ENCODE peak calls at places on chromosomes 16 and 17, in five cellular contexts. G is WTC11, Y is A549, U is K562, A is HepG2. P is an unnamed sample.

GRCh38 chr16:87822571-87822970 is 46.7 kb downstream of the SLC7A5 start:
- DNase-seq in A (no peak), G (no peak), Y (no peak), U (no peak), P (no peak)

GRCh38 chr17:72421128-72422092 is 300.6 kb downstream of the SOX9 start:
- DNase-seq in Y (peak; percentile 99), G (no peak), A (peak; percentile 99), U (peak; percentile 3), P (peak; percentile 94)

GRCh38 chr16:87461466-87461975 is 31.3 kb downstream of the ZCCHC14 start:
- DNase-seq in Y (peak; percentile 94), G (peak; percentile 94), A (peak; percentile 97), U (peak; percentile 96), P (no peak)

GRCh38 chr16:31441956-31442355 is 633 bp downstream of the ZNF843 start:
- DNase-seq in Y (no peak), A (no peak), G (no peak), U (no peak), P (no peak)

GRCh38 chr16:32116080-32116479 is 137.0 kb upstream of the TP53TG3D start:
- DNase-seq in G (no peak), Y (no peak), A (no peak), U (peak; percentile 12), P (no peak)

GRCh38 chr17:49285716-49286115 is 55.1 kb upstream of the PHOSPHO1 start:
- DNase-seq in Y (no peak), G (no peak), A (no peak), U (no peak), P (no peak)

GRCh38 chr17:78669975-78670518 is 92.9 kb upstream of the DNAH17 start:
- DNase-seq in U (no peak), G (no peak), A (no peak), Y (no peak), P (no peak)

GRCh38 chr16:11379420-11379819 is 34.2 kb downstream of the RMI2 start:
- DNase-seq in A (no peak), G (no peak), Y (no peak), U (no peak), P (peak; percentile 71)

GRCh38 chr17:30954046-30954805 is 16.6 kb upstream of the RNF135 start:
- DNase-seq in A (no peak), U (peak; percentile 17), G (no peak), Y (no peak), P (no peak)

GRCh38 chr16:2484898-2485508 is 10.1 kb downstream of the TBC1D24 start:
- DNase-seq in G (no peak), Y (no peak), U (peak; percentile 85), A (peak; percentile 95), P (no peak)

GRCh38 chr17:80858301-80859003 is 133.2 kb upstream of the CHMP6 start:
- DNase-seq in A (no peak), U (no peak), G (no peak), Y (no peak), P (no peak)

GRCh38 chr16:51870460-51870859 is 676.5 kb downstream of the TOX3 start:
- DNase-seq in Y (no peak), G (no peak), A (no peak), U (no peak), P (no peak)

GRCh38 chr17:1830288-1830687 is 483 bp downstream of the RPA1 start:
- DNase-seq in A (peak; percentile 8), U (peak; percentile 31), G (no peak), Y (peak; percentile 39), P (no peak)

GRCh38 chr17:17815062-17815406 is 21.8 kb downstream of the SREBF1 start:
- DNase-seq in U (no peak), A (no peak), Y (no peak), G (no peak), P (no peak)

GRCh38 chr17:17816831-17817551 is 19.8 kb downstream of the SREBF1 start:
- DNase-seq in Y (no peak), G (no peak), A (no peak), U (no peak), P (no peak)

GRCh38 chr17:17815436-17816200 is 21.2 kb downstream of the SREBF1 start:
- DNase-seq in Y (peak; percentile 40), G (no peak), A (no peak), U (no peak), P (no peak)

GRCh38 chr17:17817552-17817947 is 19.2 kb downstream of the SREBF1 start:
- DNase-seq in A (no peak), G (no peak), U (no peak), Y (no peak), P (no peak)

DNA sequence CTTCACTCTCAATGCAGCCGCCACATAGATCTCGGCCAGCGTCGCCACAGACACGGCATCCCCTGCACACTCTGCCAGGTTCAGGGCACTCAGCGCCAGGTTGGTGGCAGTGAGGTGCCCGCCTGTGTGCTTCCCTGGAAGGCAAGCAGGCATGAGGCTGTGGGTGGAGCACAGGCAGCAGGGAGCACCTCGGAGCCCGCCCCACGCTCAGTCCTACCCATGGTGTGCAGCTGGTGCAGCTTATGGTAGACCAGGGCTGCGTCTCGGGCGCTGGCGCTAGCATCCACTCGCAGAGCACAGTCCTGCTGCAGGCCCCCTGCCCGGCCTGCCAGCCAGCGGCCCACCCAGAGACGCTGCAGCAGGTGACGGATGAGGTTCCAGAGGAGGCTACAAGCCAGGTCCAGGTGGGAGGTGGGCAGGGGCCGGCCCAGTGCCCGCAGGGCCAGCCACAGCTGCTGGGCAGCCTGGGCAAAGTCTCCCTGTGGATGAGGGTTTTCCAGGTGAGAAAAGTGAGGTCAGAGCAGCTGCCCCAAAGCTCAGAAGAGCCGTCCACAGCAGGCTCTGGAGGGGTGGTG is 20.5 kb downstream of the SREBF1 start:
- DNase-seq in Y (no peak), A (no peak), G (no peak), U (no peak), P (no peak)
- TF ChIP-seq ESRRA in Y (no peak), A (no peak), G (no peak), U (no peak), P (no peak)

GRCh38 chr17:40560592-40561293 is 4.5 kb downstream of the CCR7 start:
- DNase-seq in G (peak; percentile 4), U (peak; percentile 76), A (no peak), Y (no peak), P (peak; percentile 96)
- TF ChIP-seq ESRRA in G (no peak), U (peak; percentile 54), A (no peak), Y (no peak), P (no peak)

GRCh38 chr17:50967795-50968194 is 101.6 kb upstream of the TOB1 start:
- DNase-seq in Y (no peak), U (no peak), G (no peak), A (no peak), P (no peak)
- TF ChIP-seq ESRRA in Y (no peak), U (no peak), G (no peak), A (no peak), P (no peak)

GRCh38 chr17:11332706-11333105 is 91.7 kb downstream of the SHISA6 start:
- DNase-seq in A (no peak), Y (no peak), G (no peak), U (no peak), P (no peak)
- TF ChIP-seq ESRRA in A (no peak), Y (no peak), G (no peak), U (no peak), P (no peak)

GRCh38 chr16:50202926-50203624 is 50.0 kb downstream of the TENT4B start:
- DNase-seq in U (no peak), A (peak; percentile 92), Y (peak; percentile 81), G (no peak), P (no peak)
- TF ChIP-seq ESRRA in U (no peak), A (no peak), Y (no peak), G (no peak), P (no peak)

GRCh38 chr17:42519546-42520444 is 16.2 kb upstream of the NAGLU start:
- DNase-seq in A (peak; percentile 90), U (peak; percentile 65), Y (peak; percentile 95), G (peak; percentile 54), P (no peak)

GRCh38 chr17:42518046-42518754 is 17.8 kb upstream of the NAGLU start:
- DNase-seq in A (no peak), G (no peak), Y (peak; percentile 92), U (peak; percentile 81), P (no peak)

GRCh38 chr17:42518755-42519545 is 17.1 kb upstream of the NAGLU start:
- DNase-seq in G (no peak), U (peak; percentile 93), A (peak; percentile 63), Y (peak; percentile 84), P (no peak)

GRCh38 chr17:42514867-42515266 is 21.2 kb upstream of the NAGLU start:
- DNase-seq in Y (no peak), U (no peak), A (no peak), G (no peak), P (no peak)

DNA sequence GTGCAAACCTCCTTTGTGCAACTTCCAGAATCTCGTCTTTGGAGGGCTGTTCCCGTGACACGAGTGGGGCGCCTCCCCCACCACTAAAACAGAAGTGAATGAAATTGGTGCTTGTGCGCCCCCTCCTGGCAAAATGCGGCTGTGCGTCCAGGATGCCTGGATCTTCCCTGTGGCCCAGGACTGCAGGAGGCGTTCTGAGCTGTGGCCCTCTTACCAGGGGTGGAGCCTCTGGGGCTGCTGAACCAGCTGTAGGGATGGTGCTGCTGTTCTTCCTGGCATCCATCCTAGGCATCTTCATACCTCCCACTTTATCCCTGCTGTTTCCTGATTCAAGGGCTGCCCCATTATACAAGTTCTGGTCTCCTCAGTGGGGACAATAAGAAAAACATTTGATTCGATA is 18.5 kb upstream of the NAGLU start:
- DNase-seq in U (peak; percentile 91), A (peak; percentile 80), G (peak; percentile 91), Y (peak; percentile 92), P (no peak)
- TF ChIP-seq ESRRA in U (no peak), A (no peak), G (no peak), Y (no peak), P (no peak)

DNA sequence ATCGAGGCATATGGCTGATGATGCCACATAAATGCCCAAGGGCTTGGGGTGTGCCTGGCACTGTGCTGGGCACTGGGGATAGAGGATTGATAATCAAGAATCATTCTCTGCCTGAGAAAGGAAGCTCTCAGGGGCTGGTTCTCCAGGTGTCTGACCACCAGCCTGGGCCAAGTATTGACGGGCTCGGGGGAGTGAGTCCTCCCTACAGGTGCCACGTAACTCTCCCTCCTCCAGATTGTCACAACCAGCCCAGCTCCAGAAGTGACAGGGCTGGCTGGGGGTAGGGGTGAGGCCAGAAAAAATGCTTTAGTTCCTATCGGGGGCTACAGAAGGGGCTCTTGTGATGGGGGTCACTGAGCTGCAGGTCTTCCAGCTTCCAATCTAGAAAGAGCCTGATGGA is 10.7 kb upstream of the C1QL1 start:
- DNase-seq in U (no peak), A (no peak), Y (no peak), G (no peak), P (no peak)
- TF ChIP-seq ESRRA in U (no peak), A (no peak), Y (no peak), G (no peak), P (no peak)

P was measured in GM12878.